ENCODE peak calls at places on chromosomes 5 and 9, in ten cellular contexts. U is activated T-cell treated with anti-CD3 and anti-CD28 coated beads, Interleukin-2, amount 50 U/mL, for 72 hours; B is T-cell; Q is activated B cell treated with CpG ODN at 0.5 μM for 24 hours; Z is Right ventricle myocardium inferior; G is foreskin keratinocyte; T is activated CD8-positive, alpha-beta memory T cell treated with anti-CD3 and anti-CD28 coated beads, Interleukin-2, amount 10 ng/mL, durations not matched to agents 7 days and 5 days; F is activated CD4-positive, alpha-beta T cell treated with anti-CD3 and anti-CD28 coated beads for 36 hours; L is lower lobe of right lung; P is left ventricle myocardium superior. Y is an unnamed sample.

GRCh38 chr9:9913276-9913832 is 699.4 kb downstream of the PTPRD start:
- ATAC-seq in U (no peak), B (no peak), Q (no peak), Z (no peak), G (no peak), T (no peak), F (no peak), L (no peak), P (no peak), Y (no peak)

GRCh38 chr5:41410737-41411136 is 99.7 kb downstream of the PLCXD3 start:
- ATAC-seq in U (no peak), B (no peak), Q (no peak), Z (no peak), G (no peak), T (no peak), F (no peak), L (no peak), P (no peak), Y (no peak)

GRCh38 chr9:68763104-68763503 is 58.1 kb downstream of the PIP5K1B start:
- ATAC-seq in U (no peak), B (no peak), Q (peak), Z (no peak), G (no peak), T (no peak), F (no peak), L (no peak), P (no peak), Y (no peak)

GRCh38 chr5:112933651-112934365 is 11.8 kb upstream of the REEP5 start:
- ATAC-seq in U (no peak), B (no peak), Q (no peak), Z (no peak), G (peak), T (no peak), F (peak), L (no peak), P (no peak), Y (peak)

GRCh38 chr9:29245351-29245750 is 1672.1 kb upstream of the C9orf72 start:
- ATAC-seq in U (no peak), B (no peak), Q (no peak), Z (no peak), G (no peak), T (no peak), F (no peak), L (no peak), P (no peak), Y (no peak)

GRCh38 chr9:94922098-94922607 is 195.7 kb downstream of the AOPEP start:
- ATAC-seq in U (no peak), B (no peak), Q (no peak), Z (no peak), G (no peak), T (no peak), F (no peak), L (peak), P (peak), Y (peak)

GRCh38 chr5:68460147-68460760 is 244.7 kb downstream of the PIK3R1 start:
- ATAC-seq in U (no peak), B (peak), Q (peak), Z (peak), G (no peak), T (peak), F (no peak), L (peak), P (peak), Y (no peak)

GRCh38 chr5:159216454-159216853 is 7.1 kb upstream of the RNF145 start:
- ATAC-seq in U (no peak), B (no peak), Q (no peak), Z (no peak), G (no peak), T (no peak), F (peak), L (no peak), P (no peak), Y (no peak)

GRCh38 chr5:37737326-37738056 is 102.3 kb downstream of the GDNF start:
- ATAC-seq in U (no peak), B (no peak), Q (no peak), Z (no peak), G (no peak), T (peak), F (no peak), L (no peak), P (no peak), Y (no peak)

GRCh38 chr9:123324767-123325183 is 31.2 kb upstream of the CRB2 start:
- ATAC-seq in U (no peak), B (no peak), Q (no peak), Z (no peak), G (no peak), T (no peak), F (no peak), L (no peak), P (no peak), Y (no peak)

GRCh38 chr9:111925784-111926183 is 29.2 kb downstream of the UGCG start:
- ATAC-seq in U (no peak), B (no peak), Q (no peak), Z (no peak), G (no peak), T (no peak), F (no peak), L (no peak), P (no peak), Y (no peak)

GRCh38 chr5:159120446-159120845 is 20.7 kb upstream of the EBF1 start:
- ATAC-seq in U (peak), B (peak), Q (peak), Z (no peak), G (no peak), T (peak), F (peak), L (no peak), P (no peak), Y (no peak)

GRCh38 chr9:72509635-72510034 is 11.8 kb upstream of the TMC1 start:
- ATAC-seq in U (peak), B (no peak), Q (no peak), Z (no peak), G (peak), T (peak), F (peak), L (no peak), P (no peak), Y (no peak)

GRCh38 chr9:23229764-23230434 is 596.1 kb downstream of the ELAVL2 start:
- ATAC-seq in U (no peak), B (no peak), Q (no peak), Z (no peak), G (no peak), T (no peak), F (no peak), L (no peak), P (no peak), Y (no peak)

GRCh38 chr9:221989-222776 is 7.5 kb downstream of the DOCK8 start:
- ATAC-seq in U (peak), B (no peak), Q (no peak), Z (no peak), G (no peak), T (peak), F (no peak), L (peak), P (no peak), Y (no peak)

GRCh38 chr9:27489087-27489876 is 34.8 kb upstream of the IFNK start:
- ATAC-seq in U (no peak), B (no peak), Q (peak), Z (no peak), G (no peak), T (peak), F (peak), L (no peak), P (no peak), Y (no peak)

GRCh38 chr9:12629091-12629490 is 64.1 kb upstream of the TYRP1 start:
- ATAC-seq in U (no peak), B (no peak), Q (no peak), Z (no peak), G (no peak), T (no peak), F (no peak), L (no peak), P (no peak), Y (no peak)

GRCh38 chr5:102018690-102019089 is 277.4 kb downstream of the SLCO4C1 start:
- ATAC-seq in U (no peak), B (no peak), Q (no peak), Z (no peak), G (no peak), T (no peak), F (no peak), L (no peak), P (no peak), Y (no peak)

GRCh38 chr9:77834898-77835505 is 186.9 kb upstream of the GNA14 start:
- ATAC-seq in U (no peak), B (no peak), Q (no peak), Z (no peak), G (no peak), T (no peak), F (no peak), L (no peak), P (no peak), Y (no peak)

GRCh38 chr5:117266237-117266725 is 691.7 kb upstream of the SEMA6A start:
- ATAC-seq in U (no peak), B (no peak), Q (no peak), Z (no peak), G (no peak), T (no peak), F (no peak), L (no peak), P (no peak), Y (no peak)

GRCh38 chr5:121319292-121319691 is 532.4 kb upstream of the FTMT start:
- ATAC-seq in U (no peak), B (no peak), Q (no peak), Z (no peak), G (no peak), T (no peak), F (no peak), L (no peak), P (no peak), Y (peak)